ENCODE peak calls at places on chromosome 6, in ten cellular contexts. Y is DND-41, T is fibroblast of lung, J is hepatocyte, H is GM23248, X is mammary epithelial cell, Q is GM12878, A is H1, P is IMR-90, I is K562. G is an unnamed sample. For H4K20me1, the result is how much of the 10 kb centered on the place peaks cover.

GRCh38 chr6:77715588-77715987 is 62.7 kb downstream of the MEI4 start:
- DNase-seq in Y (no peak), T (no peak), J (no peak), H (no peak), X (no peak), Q (no peak), A (no peak), P (no peak), I (no peak), G (no peak)

GRCh38 chr6:108960601-108961000 is 112.4 kb downstream of the ARMC2 start:
- DNase-seq in Y (no peak), T (no peak), J (no peak), H (no peak), X (no peak), Q (no peak), A (no peak), P (no peak), I (no peak), G (no peak)

GRCh38 chr6:82712826-82713225 is 349.2 kb downstream of the TPBG start:
- DNase-seq in Y (no peak), T (no peak), J (no peak), H (peak), X (no peak), Q (no peak), A (no peak), P (no peak), I (peak), G (no peak)

GRCh38 chr6:1438471-1438881 is 49.1 kb downstream of the FOXF2 start:
- DNase-seq in Y (no peak), T (no peak), J (no peak), H (no peak), X (no peak), Q (no peak), A (no peak), P (no peak), I (no peak), G (no peak)

GRCh38 chr6:167524261-167524660 is 199.4 kb downstream of the TTLL2 start:
- DNase-seq in Y (no peak), T (no peak), J (no peak), H (no peak), X (no peak), Q (no peak), A (no peak), P (no peak), I (no peak), G (no peak)

GRCh38 chr6:108341312-108341711 is 46.5 kb downstream of the AFG1L start:
- DNase-seq in Y (no peak), T (no peak), J (peak), H (no peak), X (no peak), Q (no peak), A (no peak), P (no peak), I (no peak), G (no peak)

GRCh38 chr6:14035448-14035847 is 82.1 kb upstream of the CD83 start:
- DNase-seq in Y (no peak), T (peak), J (peak), H (peak), X (peak), Q (no peak), A (no peak), P (peak), I (no peak), G (peak)

GRCh38 chr6:107320126-107320525 is 139.2 kb downstream of the PDSS2 start:
- DNase-seq in Y (no peak), T (peak), J (no peak), H (peak), X (peak), Q (no peak), A (no peak), P (peak), I (no peak), G (no peak)

GRCh38 chr6:156613996-156614395 is 163.2 kb upstream of the ARID1B start:
- DNase-seq in Y (no peak), T (no peak), J (no peak), H (no peak), X (no peak), Q (no peak), A (no peak), P (no peak), I (no peak), G (no peak)

GRCh38 chr6:10520468-10520867 is 683 bp upstream of the GCNT2 start:
- DNase-seq in Y (no peak), T (peak), J (peak), H (no peak), X (no peak), Q (no peak), A (no peak), P (peak), I (no peak), G (no peak)

GRCh38 chr6:17871836-17872235 is 115.6 kb downstream of the KIF13A start:
- DNase-seq in Y (no peak), T (no peak), J (no peak), H (peak), X (no peak), Q (no peak), A (no peak), P (no peak), I (no peak), G (no peak)

GRCh38 chr6:116072368-116072767 is 11.7 kb upstream of the FRK start:
- DNase-seq in Y (no peak), T (no peak), J (peak), H (no peak), X (no peak), Q (no peak), A (no peak), P (no peak), I (no peak), G (no peak)

GRCh38 chr6:155880905-155881304 is 425.3 kb upstream of the NOX3 start:
- DNase-seq in Y (no peak), T (peak), J (no peak), H (peak), X (no peak), Q (no peak), A (no peak), P (peak), I (no peak), G (no peak)

GRCh38 chr6:125393449-125393858 is 91.7 kb upstream of the HDDC2 start:
- DNase-seq in Y (peak), T (no peak), J (no peak), H (no peak), X (no peak), Q (no peak), A (no peak), P (no peak), I (no peak), G (no peak)

GRCh38 chr6:33802186-33803061 is 1.4 kb downstream of the MLN start:
- DNase-seq in Y (no peak), T (no peak), J (no peak), H (no peak), X (no peak), Q (no peak), A (no peak), P (no peak), I (no peak), G (no peak)

GRCh38 chr6:160088069-160088773 is 33.4 kb upstream of the SLC22A1 start:
- DNase-seq in Y (no peak), T (peak), J (peak), H (peak), X (peak), Q (no peak), A (peak), P (peak), I (peak), G (peak)

GRCh38 chr6:142932788-142933362 is 12.1 kb downstream of the HIVEP2 start:
- DNase-seq in Y (no peak), T (no peak), J (no peak), H (no peak), X (no peak), Q (no peak), A (no peak), P (no peak), I (no peak), G (no peak)

GRCh38 chr6:75896526-75896925 is 147.5 kb downstream of the MYO6 start:
- DNase-seq in Y (no peak), T (peak), J (no peak), H (peak), X (no peak), Q (no peak), A (no peak), P (no peak), I (no peak), G (no peak)

GRCh38 chr6:159762681-159763293 is 942 bp downstream of the ACAT2 start:
- DNase-seq in Y (peak), T (peak), J (peak), H (peak), X (peak), Q (no peak), A (no peak), P (no peak), I (peak), G (no peak)

GRCh38 chr6:41278699-41279405 is 7.6 kb downstream of the TREM1 start:
- DNase-seq in Y (peak), T (peak), J (peak), H (peak), X (peak), Q (no peak), A (peak), P (peak), I (peak), G (peak)

GRCh38 chr6:41275489-41275888 is 11.0 kb downstream of the TREM1 start:
- DNase-seq in Y (no peak), T (no peak), J (no peak), H (no peak), X (no peak), Q (no peak), A (no peak), P (no peak), I (no peak), G (no peak)

GRCh38 chr6:41280658-41281057 is 5.8 kb downstream of the TREM1 start:
- DNase-seq in Y (no peak), T (no peak), J (no peak), H (no peak), X (peak), Q (no peak), A (peak), P (no peak), I (no peak), G (no peak)

GRCh38 chr6:41274291-41274690 is 12.2 kb downstream of the TREM1 start:
- DNase-seq in Y (no peak), T (no peak), J (no peak), H (no peak), X (no peak), Q (no peak), A (no peak), P (no peak), I (no peak), G (no peak)

DNA sequence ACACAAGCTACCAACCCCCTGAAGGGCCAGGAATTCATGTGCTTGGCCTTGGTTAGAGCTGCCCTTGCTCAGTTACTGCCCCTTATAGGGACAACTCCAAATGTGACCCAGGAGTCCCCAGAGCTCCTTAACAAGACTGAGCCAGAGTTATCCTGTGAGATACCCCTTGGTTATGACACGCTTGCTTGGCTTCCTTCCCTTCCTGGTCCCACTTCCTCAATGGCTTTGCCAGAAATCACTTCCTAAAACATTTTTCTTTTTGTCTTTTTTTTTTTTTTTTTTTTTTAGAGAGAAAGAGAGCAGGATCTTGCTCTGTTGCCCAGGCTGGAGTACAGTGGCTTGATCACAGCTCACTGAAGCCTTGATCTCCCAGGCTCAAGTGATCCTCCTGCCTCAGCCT is 8.8 kb downstream of the TREM1 start:
- DNase-seq in Y (no peak), T (no peak), J (no peak), H (no peak), X (no peak), Q (no peak), A (no peak), P (no peak), I (no peak), G (no peak)
- H4K20me1 ChIP-seq in Y (under half), T (under half), J (under half), H (under half), X (under half), Q (under half), A (under half), P (under half), I (under half), G (under half)

GRCh38 chr6:44265843-44266233 is 487 bp upstream of the NFKBIE start:
- DNase-seq in Y (no peak), T (no peak), J (no peak), H (no peak), X (no peak), Q (no peak), A (no peak), P (no peak), I (no peak), G (no peak)

GRCh38 chr6:44265003-44265842 is at the start of gene NFKBIE:
- DNase-seq in Y (peak), T (peak), J (peak), H (peak), X (peak), Q (no peak), A (peak), P (peak), I (peak), G (peak)

GRCh38 chr6:44263357-44264100 is 1.8 kb downstream of the NFKBIE start:
- DNase-seq in Y (no peak), T (peak), J (peak), H (no peak), X (peak), Q (no peak), A (no peak), P (peak), I (no peak), G (no peak)

GRCh38 chr6:44262467-44263356 is 2.6 kb downstream of the NFKBIE start:
- DNase-seq in Y (no peak), T (no peak), J (no peak), H (no peak), X (no peak), Q (no peak), A (no peak), P (no peak), I (no peak), G (no peak)

DNA sequence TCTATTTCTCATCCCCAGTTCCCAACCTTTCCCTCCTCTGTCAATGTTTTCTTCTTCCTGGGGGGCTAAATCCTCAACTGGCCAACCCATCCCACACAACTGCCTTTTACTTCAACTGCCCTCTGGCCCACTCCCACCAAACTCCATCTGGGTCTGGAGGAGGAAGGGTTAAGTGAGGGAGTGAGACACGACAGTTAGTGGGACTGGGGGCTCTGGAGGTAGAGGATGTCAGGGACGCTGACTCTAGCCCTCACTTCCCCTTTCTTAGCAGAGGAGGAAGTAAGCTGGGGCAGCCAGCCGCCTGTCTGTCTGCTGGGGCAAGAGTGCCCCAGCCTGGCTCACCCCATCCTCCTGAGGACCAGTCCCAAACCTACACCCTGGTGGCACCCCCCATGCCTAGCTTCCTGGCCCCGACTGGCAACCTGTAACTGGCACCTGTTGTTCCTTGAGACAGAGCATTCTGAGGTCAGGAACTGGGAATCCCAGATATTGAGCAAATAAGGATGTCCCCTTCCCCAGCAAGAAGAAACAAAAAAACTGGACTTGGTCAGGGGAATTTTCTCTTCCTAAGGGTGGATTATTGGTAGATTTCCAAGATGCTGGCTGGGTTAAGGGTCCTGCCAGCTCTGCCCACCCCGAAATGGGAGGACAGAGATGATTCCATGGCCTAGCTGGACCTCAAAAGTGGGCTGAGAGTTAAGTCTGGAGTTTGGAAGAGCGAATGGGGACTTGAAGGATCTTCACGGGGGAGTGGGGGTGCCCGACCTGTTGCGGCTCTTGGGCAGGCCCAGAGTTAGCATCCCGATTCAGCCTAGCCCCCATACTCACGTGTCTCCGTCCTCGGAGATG is 973 bp downstream of the NFKBIE start:
- DNase-seq in Y (peak), T (no peak), J (no peak), H (peak), X (peak), Q (no peak), A (no peak), P (peak), I (peak), G (no peak)
- H3K27ac ChIP-seq in Y (peak), T (peak), J (peak), H (no peak), X (peak), Q (peak), A (no peak), P (peak), I (peak), G (no peak)

DNA sequence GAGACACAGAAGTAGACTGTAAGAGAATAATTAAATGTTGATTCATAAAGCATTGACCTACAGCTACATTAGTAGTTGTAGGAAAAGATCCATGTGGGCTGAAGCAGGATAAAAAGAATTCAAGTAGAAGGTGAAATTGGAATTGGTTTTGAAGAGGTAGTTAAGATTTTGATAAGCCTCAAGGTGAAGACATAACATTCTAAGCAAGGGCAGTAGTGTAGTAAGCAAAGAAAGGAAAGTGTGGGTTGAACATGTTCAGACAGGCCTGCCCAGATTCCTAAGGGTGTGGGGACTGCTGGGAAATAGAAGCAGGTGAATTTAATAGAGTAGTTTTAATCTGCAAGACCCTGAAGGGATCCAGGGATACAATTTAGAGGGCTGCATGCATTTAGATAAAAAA is 19.0 kb downstream of the TAB2 start:
- DNase-seq in Y (peak), T (peak), J (peak), H (peak), X (peak), Q (no peak), A (no peak), P (no peak), I (no peak), G (no peak)
- H4K20me1 ChIP-seq in Y (half or more), T (under half), J (half or more), H (under half), X (under half), Q (under half), A (under half), P (half or more), I (under half), G (under half)

DNA sequence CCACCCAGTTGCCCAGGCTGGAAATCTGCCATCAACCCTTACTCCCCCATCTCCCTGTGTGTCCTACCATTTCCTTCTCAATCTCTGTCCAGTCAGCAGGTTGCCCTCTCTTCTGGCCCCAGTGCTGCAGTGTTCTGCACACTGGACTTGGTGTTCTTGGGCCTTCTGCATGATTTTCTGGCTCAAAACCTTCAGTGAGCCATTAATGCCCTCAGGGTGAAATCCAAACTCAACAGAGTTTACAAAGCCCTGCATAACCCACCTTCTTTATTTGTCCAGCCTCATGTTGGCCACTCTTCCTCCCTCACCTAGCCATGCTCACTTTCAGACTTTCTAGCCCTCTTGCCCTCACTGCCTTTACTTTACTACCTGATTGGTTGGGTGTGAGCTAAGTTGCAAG is 5.0 kb upstream of the GSTA3 start:
- DNase-seq in Y (no peak), T (no peak), J (no peak), H (no peak), X (no peak), Q (no peak), A (no peak), P (no peak), I (no peak), G (no peak)
- H3K27ac ChIP-seq in Y (no peak), T (no peak), J (no peak), H (no peak), X (no peak), Q (no peak), A (no peak), P (no peak), I (no peak), G (no peak)

GRCh38 chr6:36220211-36220610 is 23.7 kb downstream of the BRPF3 start:
- DNase-seq in Y (no peak), T (no peak), J (no peak), H (no peak), X (no peak), Q (no peak), A (no peak), P (no peak), I (no peak), G (no peak)
- H4K20me1 ChIP-seq in Y (under half), T (under half), J (under half), H (under half), X (under half), Q (under half), A (under half), P (under half), I (under half), G (under half)

GRCh38 chr6:87426789-87427188 is 19.0 kb downstream of the CFAP206 start:
- DNase-seq in Y (no peak), T (no peak), J (no peak), H (no peak), X (no peak), Q (no peak), A (no peak), P (no peak), I (no peak), G (no peak)

GRCh38 chr6:87419266-87419665 is 11.5 kb downstream of the CFAP206 start:
- DNase-seq in Y (no peak), T (no peak), J (no peak), H (no peak), X (no peak), Q (no peak), A (no peak), P (no peak), I (no peak), G (no peak)

GRCh38 chr6:87420360-87420759 is 12.6 kb downstream of the CFAP206 start:
- DNase-seq in Y (no peak), T (no peak), J (no peak), H (no peak), X (no peak), Q (no peak), A (no peak), P (no peak), I (no peak), G (no peak)

DNA sequence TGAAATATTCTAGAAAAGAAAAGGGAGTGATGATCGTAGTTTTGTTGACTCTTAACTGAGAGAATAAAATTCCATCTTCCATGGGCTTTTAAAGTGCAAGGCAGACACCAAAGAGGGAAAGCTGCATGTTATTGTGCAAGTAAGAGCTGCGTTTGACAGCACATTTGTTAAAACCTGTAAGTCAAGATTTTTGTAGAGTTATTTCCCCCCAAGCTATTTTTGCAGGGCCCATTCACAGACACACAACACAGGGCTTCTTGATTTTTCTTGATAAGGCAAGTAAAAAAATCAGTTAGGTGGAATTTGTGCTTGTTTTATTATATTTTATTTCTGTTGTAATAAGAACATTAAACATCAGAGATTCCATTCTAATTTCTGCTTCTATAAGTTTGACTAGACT is 13.8 kb downstream of the CFAP206 start:
- DNase-seq in Y (no peak), T (no peak), J (peak), H (no peak), X (peak), Q (no peak), A (no peak), P (no peak), I (no peak), G (no peak)
- H3K27ac ChIP-seq in Y (no peak), T (no peak), J (peak), H (no peak), X (no peak), Q (no peak), A (no peak), P (no peak), I (no peak), G (no peak)

DNA sequence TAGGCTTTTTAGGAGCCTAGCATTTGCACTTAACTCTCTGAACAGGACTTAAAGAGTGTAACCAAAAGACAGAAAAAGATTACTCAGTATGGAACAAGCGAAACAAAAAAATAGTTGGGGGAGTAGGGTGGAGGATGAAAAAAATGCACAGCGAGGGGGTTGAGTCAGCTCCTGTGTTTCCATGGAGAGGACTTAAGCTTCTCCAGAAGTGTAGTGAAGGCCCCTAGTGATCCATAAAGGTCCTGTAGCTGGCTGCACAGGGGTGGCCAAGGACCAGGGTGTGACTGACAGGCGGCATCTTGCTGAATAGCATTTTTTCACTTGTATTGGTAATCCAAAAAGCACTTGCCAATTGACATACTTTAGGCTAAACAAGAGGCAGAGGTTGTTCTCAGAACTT is 533.9 kb downstream of the RFPL4B start:
- DNase-seq in Y (no peak), T (peak), J (peak), H (peak), X (no peak), Q (no peak), A (no peak), P (peak), I (peak), G (no peak)
- H4K20me1 ChIP-seq in Y (under half), T (under half), J (under half), H (under half), X (under half), Q (under half), A (under half), P (under half), I (under half), G (under half)

G was measured in H9.